ENCODE peak calls at places on chromosomes 1 and 21, in five cellular contexts. P is cardiac fibroblast, S is fibroblast of pulmonary artery, N is breast epithelium, K is HL-60. Q is an unnamed sample.

GRCh38 chr1:231278100-231278790 is 37.2 kb downstream of the GNPAT start:
- DNase-seq in P (peak), S (no peak), N (peak), K (no peak), Q (no peak)

GRCh38 chr1:66527688-66528087 is 6.3 kb upstream of the SGIP1 start:
- DNase-seq in P (peak), S (peak), N (no peak), K (no peak), Q (no peak)

GRCh38 chr1:201460783-201461182 is 8.2 kb downstream of the PHLDA3 start:
- DNase-seq in P (no peak), S (no peak), N (no peak), K (no peak), Q (no peak)

GRCh38 chr1:151371744-151372410 is 628 bp downstream of the SELENBP1 start:
- DNase-seq in P (peak), S (peak), N (no peak), K (peak), Q (no peak)

GRCh38 chr1:228802386-228803221 is 67.3 kb downstream of the RHOU start:
- DNase-seq in P (peak), S (peak), N (no peak), K (peak), Q (no peak)

GRCh38 chr1:243343970-243344749 is 88.3 kb downstream of the SDCCAG8 start:
- DNase-seq in P (peak), S (peak), N (no peak), K (no peak), Q (peak)

GRCh38 chr1:112957133-112957812 is 1.3 kb upstream of the SLC16A1 start:
- DNase-seq in P (peak), S (peak), N (no peak), K (peak), Q (peak)

GRCh38 chr1:157193702-157194391 is 55.7 kb upstream of the ETV3 start:
- DNase-seq in P (peak), S (peak), N (no peak), K (peak), Q (peak)

GRCh38 chr1:15848143-15848928 is 829 bp downstream of the SPEN start:
- DNase-seq in P (no peak), S (peak), N (no peak), K (peak), Q (no peak)

GRCh38 chr1:236051107-236051885 is 13.6 kb downstream of the NID1 start:
- DNase-seq in P (peak), S (peak), N (no peak), K (no peak), Q (no peak)

GRCh38 chr1:230823835-230824485 is 44.4 kb downstream of the C1orf198 start:
- DNase-seq in P (no peak), S (no peak), N (no peak), K (no peak), Q (no peak)

GRCh38 chr1:110631836-110632620 is 25.9 kb upstream of the KCNA2 start:
- DNase-seq in P (no peak), S (no peak), N (no peak), K (no peak), Q (no peak)

GRCh38 chr1:25890249-25891034 is 14.9 kb upstream of the PAQR7 start:
- DNase-seq in P (no peak), S (no peak), N (peak), K (no peak), Q (no peak)

GRCh38 chr1:16248007-16248436 is 11.0 kb upstream of the CPLANE2 start:
- DNase-seq in P (no peak), S (no peak), N (no peak), K (no peak), Q (no peak)

GRCh38 chr1:110899458-110899843 is 26.5 kb downstream of the CD53 start:
- DNase-seq in P (no peak), S (no peak), N (no peak), K (no peak), Q (no peak)

GRCh38 chr1:91765293-91765692 is 120.7 kb downstream of the TGFBR3 start:
- DNase-seq in P (no peak), S (no peak), N (no peak), K (no peak), Q (no peak)

GRCh38 chr1:7174980-7175379 is 389.7 kb downstream of the CAMTA1 start:
- DNase-seq in P (no peak), S (no peak), N (no peak), K (no peak), Q (no peak)

GRCh38 chr1:39301606-39302005 is 97.1 kb downstream of the MACF1 start:
- DNase-seq in P (peak), S (no peak), N (no peak), K (no peak), Q (no peak)

GRCh38 chr1:12407050-12407961 is 177.5 kb downstream of the VPS13D start:
- DNase-seq in P (peak), S (peak), N (peak), K (no peak), Q (peak)

GRCh38 chr1:27538793-27539192 is 48.8 kb upstream of the WASF2 start:
- DNase-seq in P (peak), S (peak), N (no peak), K (no peak), Q (peak)

GRCh38 chr1:1943834-1944570 is 24.9 kb upstream of the TMEM52 start:
- DNase-seq in P (peak), S (peak), N (no peak), K (peak), Q (no peak)

GRCh38 chr1:37038079-37038702 is 3.9 kb upstream of the GRIK3 start:
- DNase-seq in P (peak), S (no peak), N (peak), K (no peak), Q (no peak)

GRCh38 chr1:10267946-10268345 is 57.6 kb downstream of the KIF1B start:
- DNase-seq in P (no peak), S (no peak), N (no peak), K (no peak), Q (no peak)

GRCh38 chr1:181139631-181140051 is 51.1 kb downstream of the IER5 start:
- DNase-seq in P (peak), S (no peak), N (no peak), K (no peak), Q (no peak)

GRCh38 chr1:195714248-195714647 is 894.0 kb downstream of the KCNT2 start:
- DNase-seq in P (no peak), S (peak), N (no peak), K (no peak), Q (no peak)

GRCh38 chr1:195721210-195721971 is 886.8 kb downstream of the KCNT2 start:
- DNase-seq in P (no peak), S (no peak), N (no peak), K (no peak), Q (no peak)

GRCh38 chr1:195715652-195716051 is 892.6 kb downstream of the KCNT2 start:
- DNase-seq in P (no peak), S (no peak), N (no peak), K (no peak), Q (no peak)

GRCh38 chr1:195717651-195718050 is 890.6 kb downstream of the KCNT2 start:
- DNase-seq in P (peak), S (peak), N (no peak), K (no peak), Q (no peak)
- TF ChIP-seq CTCF in P (no peak), S (peak), N (no peak), K (no peak), Q (peak)

DNA sequence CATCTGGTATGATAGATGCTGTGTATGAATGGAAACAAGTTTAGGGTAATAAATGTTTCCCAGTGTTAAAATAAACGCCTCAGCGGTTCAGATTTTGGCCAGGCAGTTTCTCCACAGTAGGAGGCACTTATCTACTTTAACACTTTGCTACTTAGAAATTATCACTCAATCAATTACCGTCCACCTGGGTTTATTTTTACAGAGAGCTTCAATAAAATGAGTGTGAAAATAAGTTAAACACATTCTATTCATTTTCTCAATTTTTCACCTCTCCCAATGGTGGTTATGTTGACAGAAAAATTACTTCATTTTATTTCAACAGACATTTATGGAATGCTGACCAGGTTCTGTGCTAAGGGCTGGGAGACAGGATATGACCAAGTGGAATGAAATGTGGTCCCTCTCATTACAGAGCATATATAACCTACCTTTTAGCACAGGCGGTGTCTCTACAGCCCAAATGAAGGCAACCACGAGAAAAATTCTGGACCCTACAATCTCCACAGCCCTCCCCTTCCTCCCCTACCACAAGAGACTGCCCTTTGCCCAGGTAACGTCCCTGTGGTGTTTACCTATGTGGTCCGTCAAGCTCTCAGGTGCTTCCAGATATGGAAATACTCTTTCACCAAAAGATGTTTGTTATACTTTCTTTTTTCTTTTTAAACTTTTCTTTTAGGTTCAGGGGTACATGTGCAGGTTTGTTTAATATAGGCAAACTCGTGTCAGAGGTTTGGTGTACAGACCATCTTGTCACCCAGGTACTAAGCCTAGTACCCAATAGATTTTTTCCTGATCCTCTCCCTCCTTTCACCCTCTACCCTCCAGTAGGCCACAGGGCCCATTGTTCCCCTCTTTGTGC is 105.5 kb downstream of the HLCS start:
- DNase-seq in P (peak), S (peak), N (no peak), K (no peak), Q (peak)
- TF ChIP-seq CTCF in P (no peak), S (no peak), N (no peak), K (no peak), Q (no peak)

DNA sequence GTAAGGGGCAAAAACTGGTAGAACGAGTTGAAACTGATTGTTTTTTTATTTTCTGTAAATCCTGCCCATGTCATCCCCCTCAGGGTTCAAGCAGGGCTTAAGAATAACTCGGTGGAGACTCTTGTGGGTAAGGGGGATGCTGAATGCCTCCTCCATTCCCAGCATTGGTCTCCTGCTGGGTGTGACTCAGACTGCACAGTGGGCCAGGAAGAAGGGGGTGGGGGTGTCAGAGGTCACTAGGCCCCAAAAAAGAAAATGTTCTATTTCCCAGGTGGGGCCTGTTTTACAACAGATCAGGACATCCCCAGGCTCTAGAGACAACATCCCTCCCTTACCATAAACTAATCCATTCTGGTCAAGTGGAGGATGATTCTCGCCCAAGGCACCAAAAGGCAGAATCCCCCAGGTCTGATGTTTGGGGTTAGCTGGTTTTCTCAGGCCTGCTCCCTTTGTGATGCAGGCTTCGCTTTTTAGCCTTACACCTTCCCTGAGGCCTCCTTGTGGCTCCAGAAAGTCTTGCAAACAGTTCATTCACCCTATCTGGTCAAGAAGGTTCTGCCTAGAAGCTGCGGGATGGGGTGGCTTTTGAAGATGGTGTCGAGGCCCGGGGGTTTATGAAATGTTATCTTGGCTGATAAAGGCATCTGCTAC is 10.7 kb upstream of the GRHL3 start:
- DNase-seq in P (peak), S (peak), N (no peak), K (no peak), Q (no peak)
- TF ChIP-seq CTCF in P (peak), S (peak), N (no peak), K (no peak), Q (peak)

GRCh38 chr21:25790122-25790951 is 55.6 kb downstream of the GABPA start:
- DNase-seq in P (peak), S (peak), N (no peak), K (peak), Q (peak)
- TF ChIP-seq CTCF in P (peak), S (peak), N (no peak), K (peak), Q (peak)

GRCh38 chr21:46318464-46318845 is 5.2 kb downstream of the C21orf58 start:
- DNase-seq in P (no peak), S (no peak), N (no peak), K (no peak), Q (no peak)

GRCh38 chr21:46316708-46317324 is 6.9 kb downstream of the C21orf58 start:
- DNase-seq in P (no peak), S (no peak), N (no peak), K (no peak), Q (no peak)

GRCh38 chr21:46311568-46311967 is 12.1 kb downstream of the C21orf58 start:
- DNase-seq in P (no peak), S (no peak), N (no peak), K (no peak), Q (no peak)

GRCh38 chr21:46317710-46318463 is 5.8 kb downstream of the C21orf58 start:
- DNase-seq in P (no peak), S (no peak), N (no peak), K (no peak), Q (no peak)

DNA sequence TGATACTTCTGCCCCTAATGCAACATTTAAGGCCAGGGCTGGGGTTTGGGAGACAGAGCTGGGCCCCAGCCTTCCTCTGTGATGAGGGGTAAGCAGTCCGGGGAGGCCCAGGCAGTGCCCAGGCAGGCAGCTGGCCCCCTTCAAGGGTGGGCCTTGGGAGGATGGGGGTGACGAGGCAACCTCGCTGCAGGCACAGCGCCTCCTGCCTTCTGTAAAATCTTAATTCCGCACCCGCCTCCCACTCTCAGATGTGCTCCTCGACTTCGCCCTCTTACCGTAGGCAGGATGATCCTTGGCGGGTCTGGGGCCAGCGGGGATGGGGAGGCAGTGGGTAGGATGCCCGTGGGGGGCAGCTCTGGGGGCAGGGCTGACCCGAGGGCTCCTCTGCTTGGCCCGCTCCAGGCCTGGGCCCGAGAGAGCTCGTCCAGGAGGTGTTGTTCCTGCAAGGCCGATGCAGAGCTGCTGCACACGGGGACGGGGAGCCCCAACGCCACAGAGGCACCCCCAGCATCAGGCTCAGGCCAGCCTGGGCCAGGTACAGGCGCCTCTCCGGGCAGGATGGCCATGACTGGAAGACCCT is 9.1 kb downstream of the C21orf58 start:
- DNase-seq in P (no peak), S (no peak), N (no peak), K (no peak), Q (no peak)
- TF ChIP-seq CTCF in P (no peak), S (no peak), N (no peak), K (no peak), Q (no peak)

GRCh38 chr1:239011382-239011781 is 375.0 kb upstream of the CHRM3 start:
- DNase-seq in P (no peak), S (no peak), N (no peak), K (no peak), Q (no peak)

GRCh38 chr1:239008568-239008967 is 377.8 kb upstream of the CHRM3 start:
- DNase-seq in P (no peak), S (no peak), N (no peak), K (no peak), Q (no peak)
- TF ChIP-seq CTCF in P (no peak), S (no peak), N (no peak), K (no peak), Q (no peak)

DNA sequence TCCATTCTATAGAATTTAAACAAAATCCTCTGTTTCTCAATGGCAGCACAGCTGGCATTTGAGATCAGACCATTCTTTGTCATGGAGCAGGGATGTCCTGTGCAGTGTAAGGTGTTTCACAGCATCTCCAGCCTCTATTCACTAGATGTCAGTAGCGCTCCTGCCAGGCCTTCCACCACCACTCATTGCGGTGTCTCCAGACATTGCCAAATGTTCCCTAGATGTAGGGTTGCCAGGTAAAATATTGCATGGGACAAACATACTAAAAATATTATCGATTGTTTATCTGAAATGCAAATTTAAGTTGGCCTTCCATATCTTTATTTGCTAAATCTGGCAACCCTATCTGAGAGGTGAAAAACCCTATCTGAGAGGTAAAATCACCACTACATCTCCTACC is 11.7 kb downstream of the ITLN2 start:
- DNase-seq in P (peak), S (peak), N (no peak), K (no peak), Q (no peak)
- TF ChIP-seq CTCF in P (peak), S (peak), N (no peak), K (no peak), Q (no peak)

GRCh38 chr1:43935711-43936427 is 2.3 kb downstream of the ARTN start:
- DNase-seq in P (no peak), S (no peak), N (no peak), K (no peak), Q (no peak)
- TF ChIP-seq CTCF in P (no peak), S (no peak), N (no peak), K (no peak), Q (no peak)